ENCODE peak calls at places on chromosomes 11 and 22, in ten cellular contexts. K, L, O, E, F, V, W, B, R and Y are unnamed samples. For H3K4me1 and H3K27me3, the result is how much of the 10 kb centered on the place peaks cover.

GRCh38 chr11:124277809-124278208 is 21.6 kb downstream of the OR8G5 start:
- DNase-seq in R (no peak), F (no peak), W (no peak), L (no peak), E (peak), B (peak), V (no peak), K (no peak), O (no peak), Y (no peak)

GRCh38 chr22:27987557-27987956 is 68.5 kb upstream of the PITPNB start:
- DNase-seq in K (no peak), O (peak), R (no peak), W (peak), V (no peak), L (no peak), E (no peak), F (no peak), B (no peak), Y (no peak)

GRCh38 chr11:104830080-104830479 is 68.2 kb downstream of the CASP12 start:
- DNase-seq in K (no peak), F (no peak), E (no peak), B (peak), L (no peak), W (no peak), V (no peak), O (peak), R (no peak), Y (no peak)

GRCh38 chr11:118715245-118715807 is 35.9 kb upstream of the TREH start:
- DNase-seq in R (no peak), K (peak), F (no peak), B (no peak), W (no peak), L (no peak), E (peak), O (peak), V (no peak), Y (peak)

GRCh38 chr11:65204646-65205601 is 23.2 kb downstream of the CAPN1 start:
- DNase-seq in B (peak), R (no peak), F (no peak), K (no peak), L (no peak), E (peak), W (peak), O (peak), V (no peak), Y (peak)

GRCh38 chr11:43419460-43419859 is 60.7 kb downstream of the TTC17 start:
- DNase-seq in W (no peak), R (no peak), E (peak), B (peak), F (no peak), L (peak), K (peak), V (peak), O (peak), Y (no peak)

GRCh38 chr11:46247090-46247489 is 30.4 kb upstream of the CREB3L1 start:
- DNase-seq in K (no peak), O (peak), F (no peak), E (no peak), B (no peak), R (no peak), L (no peak), V (peak), W (no peak), Y (no peak)

GRCh38 chr11:12921580-12922157 is 87.4 kb upstream of the RASSF10 start:
- DNase-seq in L (no peak), B (no peak), V (no peak), O (no peak), W (no peak), K (no peak), R (no peak), E (no peak), F (no peak), Y (no peak)

GRCh38 chr11:36092314-36093030 is 148.6 kb downstream of the LDLRAD3 start:
- DNase-seq in L (no peak), R (no peak), F (no peak), O (no peak), W (no peak), E (no peak), K (no peak), B (no peak), V (no peak), Y (no peak)

GRCh38 chr22:35409783-35410662 is 10.1 kb downstream of the MCM5 start:
- DNase-seq in R (no peak), O (no peak), K (no peak), F (no peak), W (no peak), E (no peak), V (no peak), L (no peak), B (no peak), Y (no peak)

GRCh38 chr11:116913000-116913399 is 75.6 kb upstream of the APOA1 start:
- DNase-seq in E (no peak), K (no peak), O (peak), L (no peak), W (no peak), V (no peak), B (no peak), F (no peak), R (no peak), Y (no peak)

GRCh38 chr11:131408011-131408640 is 37.7 kb downstream of the NTM start:
- DNase-seq in R (peak), V (no peak), O (peak), W (no peak), L (no peak), B (peak), E (peak), F (no peak), K (no peak), Y (peak)

GRCh38 chr11:111707039-111707690 is 59.0 kb downstream of the PPP2R1B start:
- DNase-seq in V (peak), O (peak), F (no peak), B (peak), E (no peak), W (peak), L (peak), R (peak), K (no peak), Y (peak)

GRCh38 chr11:72223615-72224586 is 666 bp upstream of the INPPL1 start:
- DNase-seq in L (peak), B (peak), O (peak), K (peak), W (peak), R (peak), E (peak), F (no peak), V (no peak), Y (peak)

GRCh38 chr11:134333951-134334350 is 2.2 kb downstream of the GLB1L2 start:
- DNase-seq in R (no peak), F (no peak), L (no peak), B (no peak), O (no peak), V (no peak), E (no peak), K (no peak), W (no peak), Y (no peak)

GRCh38 chr22:48765595-48765994 is 1062.1 kb downstream of the BRD1 start:
- DNase-seq in K (no peak), E (no peak), R (no peak), F (no peak), O (no peak), W (no peak), L (no peak), V (no peak), B (no peak), Y (no peak)

GRCh38 chr11:126949066-126949945 is 51.3 kb downstream of the KIRREL3 start:
- DNase-seq in F (no peak), B (no peak), O (peak), E (no peak), W (no peak), V (no peak), R (no peak), K (no peak), L (no peak), Y (no peak)

DNA sequence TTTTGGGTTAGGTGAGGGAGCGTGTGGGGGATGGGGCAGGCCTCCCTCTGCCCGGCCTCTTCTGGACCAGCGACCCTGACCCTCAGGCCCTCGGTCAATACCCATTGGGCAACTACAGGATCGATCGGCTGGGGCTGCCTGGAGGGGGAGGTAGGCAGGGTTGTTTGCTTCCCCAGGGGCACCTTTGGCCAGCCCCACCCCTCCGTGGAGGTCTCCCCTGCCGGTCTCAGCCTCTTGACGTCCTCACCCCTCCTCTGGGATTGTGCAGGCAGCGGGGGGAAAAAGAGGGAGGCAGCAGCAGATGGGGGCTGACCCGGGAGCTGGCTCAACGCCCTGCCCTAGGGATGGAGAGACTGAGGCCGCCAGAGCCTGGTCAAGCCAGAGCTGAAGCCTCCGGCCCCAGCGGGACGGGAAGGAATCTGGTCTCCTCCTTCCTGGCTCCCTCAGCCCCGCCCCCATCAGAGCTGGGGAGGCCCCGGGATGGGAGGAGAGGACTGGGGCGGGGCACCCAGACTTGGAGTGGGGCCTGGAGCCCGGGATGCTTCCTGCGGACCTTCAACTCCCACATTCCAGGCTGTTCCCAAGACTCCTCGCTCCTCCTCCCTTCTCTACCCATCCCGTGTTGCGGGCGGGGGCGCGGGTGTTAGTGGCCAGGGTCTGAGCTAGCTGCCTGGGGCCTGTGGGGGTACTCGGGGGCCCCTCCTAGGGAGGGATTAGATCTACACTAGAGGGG is 14.4 kb upstream of the CDC42EP1 start:
- DNase-seq in B (no peak), V (peak), E (peak), K (peak), W (peak), L (peak), O (peak), R (peak), F (no peak), Y (peak)
- H3K4me3 ChIP-seq in B (no peak), V (no peak), E (no peak), K (no peak), W (peak), L (peak), O (peak), R (peak), F (peak), Y (peak)

GRCh38 chr11:122656631-122657101 is 1.1 kb downstream of the UBASH3B start:
- DNase-seq in V (peak), F (no peak), W (peak), R (peak), O (peak), L (peak), E (peak), B (no peak), K (peak), Y (peak)

GRCh38 chr11:122656073-122656630 is 630 bp downstream of the UBASH3B start:
- DNase-seq in V (peak), E (peak), O (peak), R (peak), W (peak), K (peak), B (peak), F (no peak), L (peak), Y (peak)

GRCh38 chr11:122661182-122661945 is 5.8 kb downstream of the UBASH3B start:
- DNase-seq in O (peak), K (peak), V (no peak), F (no peak), W (no peak), B (peak), R (no peak), E (no peak), L (no peak), Y (peak)

GRCh38 chr11:122663056-122663740 is 7.7 kb downstream of the UBASH3B start:
- DNase-seq in V (no peak), W (no peak), B (no peak), E (no peak), F (no peak), O (no peak), L (no peak), K (no peak), R (no peak), Y (no peak)

DNA sequence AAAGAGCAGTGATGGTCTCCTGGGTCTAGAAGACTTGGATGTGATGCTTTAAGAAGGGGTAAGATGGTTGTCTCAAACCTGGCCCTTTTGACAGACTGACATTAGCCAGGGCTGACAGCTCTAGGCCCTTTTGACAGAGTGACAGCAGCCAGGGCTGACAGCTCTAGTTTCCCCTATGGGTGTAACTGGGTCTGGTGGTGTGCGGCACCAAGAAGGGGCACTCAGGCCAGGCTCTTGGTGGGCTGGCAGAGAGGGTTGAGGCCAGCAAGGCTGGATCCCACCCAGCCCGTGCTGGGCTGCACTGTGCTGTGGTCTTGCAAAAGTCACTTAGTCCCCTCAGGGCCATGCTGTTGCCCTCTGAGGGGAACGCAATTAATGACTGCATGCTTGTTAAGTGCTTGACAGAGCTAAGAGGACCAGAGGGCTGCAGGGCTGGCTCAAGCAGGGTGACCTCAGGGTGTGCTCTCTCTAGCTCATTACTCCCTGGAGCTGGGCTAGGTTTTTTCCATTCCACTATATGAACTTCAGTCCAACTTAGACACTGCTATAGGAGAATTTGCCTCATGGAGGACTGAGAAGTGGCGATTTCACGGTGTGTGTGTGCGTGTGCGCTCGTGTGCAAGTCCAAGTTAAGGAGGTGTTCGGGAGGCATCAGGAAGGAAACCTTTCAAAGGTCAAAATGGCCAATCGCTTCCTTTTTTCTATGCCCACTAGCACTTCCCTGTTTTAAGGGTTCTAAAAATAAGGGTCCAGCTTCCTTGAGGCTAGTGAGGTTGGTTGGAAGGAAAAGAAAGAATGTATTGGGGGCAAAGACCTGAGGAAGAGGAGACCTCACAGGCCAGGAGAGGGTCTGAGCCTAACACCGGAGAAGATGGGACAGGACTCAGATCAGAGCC is 4.4 kb downstream of the UBASH3B start:
- DNase-seq in O (no peak), B (no peak), K (peak), F (no peak), L (no peak), V (no peak), W (no peak), R (no peak), E (peak), Y (no peak)
- H3K4me1 ChIP-seq in O (under half), B (under half), K (under half), F (under half), L (under half), V (under half), W (under half), R (under half), E (under half), Y (under half)

DNA sequence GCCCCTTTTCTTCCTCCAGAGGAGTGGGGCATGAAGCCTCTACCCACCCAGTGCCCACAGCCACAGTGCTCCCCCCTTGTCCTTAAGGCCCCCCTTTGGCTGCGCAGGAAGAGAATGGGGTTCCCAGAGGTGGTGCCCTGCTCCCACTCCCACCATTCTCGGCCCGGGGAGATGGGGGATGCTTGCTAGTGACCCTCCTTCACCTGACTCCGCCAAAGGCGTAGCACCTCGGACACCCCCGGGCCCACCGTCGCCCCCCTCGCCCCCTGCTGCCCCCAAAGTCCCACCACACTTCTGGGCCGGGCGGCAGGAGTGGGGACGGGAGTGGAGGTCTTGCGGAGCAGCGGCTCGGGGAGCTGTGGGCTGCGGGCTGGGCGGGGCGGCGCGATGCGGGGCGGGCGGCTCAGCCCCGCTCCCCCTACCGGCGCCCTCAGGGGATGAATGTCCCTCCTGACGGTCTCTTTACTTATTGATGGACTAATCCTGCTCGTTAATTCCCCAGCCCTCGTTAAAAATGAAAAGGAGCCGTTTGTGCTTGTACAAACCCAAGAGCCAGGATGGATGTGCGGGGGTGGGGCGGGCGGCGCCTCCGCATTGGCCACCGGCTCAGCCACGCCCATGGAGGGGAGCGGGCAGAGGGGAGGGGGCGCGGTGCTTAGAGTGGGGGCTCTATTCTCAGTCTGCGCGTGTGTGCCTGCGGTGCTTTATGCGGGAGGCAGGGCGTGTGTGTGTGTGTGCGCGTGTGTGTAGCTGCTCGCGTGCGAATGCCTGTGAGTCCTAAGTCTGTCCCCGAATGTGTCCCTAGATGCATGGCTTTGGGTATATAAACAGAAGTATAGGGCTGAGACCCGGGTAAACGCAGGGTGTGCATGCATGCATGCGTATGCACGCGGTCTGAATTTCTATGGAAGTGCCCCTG is 25.6 kb downstream of the SYT7 start:
- DNase-seq in E (peak), V (no peak), O (no peak), L (peak), K (no peak), F (no peak), B (peak), W (no peak), R (no peak), Y (no peak)
- H3K27me3 ChIP-seq in E (under half), V (under half), O (under half), L (under half), K (under half), F (under half), B (under half), W (half or more), R (under half), Y (under half)

DNA sequence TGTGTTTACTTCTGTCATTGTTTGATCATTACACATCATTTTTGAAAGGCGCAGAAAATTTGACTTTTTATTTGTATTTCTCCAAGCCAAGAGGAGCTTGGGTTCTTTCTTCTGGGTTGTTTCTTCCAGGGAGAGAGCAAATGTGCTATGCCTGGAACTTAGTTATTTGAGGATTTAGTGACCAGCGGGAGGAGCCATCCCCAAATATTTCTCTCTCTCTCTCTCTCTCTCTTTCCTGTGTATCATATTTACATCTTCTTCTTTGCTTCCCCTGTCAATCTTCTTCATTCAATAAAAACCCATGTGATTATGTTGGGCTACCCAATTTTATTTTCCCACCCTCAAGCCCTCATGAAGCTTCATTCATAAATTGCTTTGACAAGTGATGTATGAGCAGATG is 534.5 kb downstream of the LRRC4C start:
- DNase-seq in L (no peak), V (no peak), O (no peak), K (no peak), E (no peak), W (no peak), B (no peak), R (no peak), F (no peak), Y (no peak)
- H3K4me3 ChIP-seq in L (no peak), V (no peak), O (no peak), K (no peak), E (no peak), W (no peak), B (no peak), R (no peak), F (no peak), Y (no peak)

GRCh38 chr11:114158886-114159285 is 99.4 kb downstream of the ZBTB16 start:
- DNase-seq in K (no peak), V (peak), O (no peak), W (peak), R (no peak), E (no peak), L (no peak), F (no peak), B (no peak), Y (no peak)

GRCh38 chr11:114155116-114155515 is 95.6 kb downstream of the ZBTB16 start:
- DNase-seq in F (no peak), R (peak), W (peak), K (no peak), B (no peak), O (no peak), V (no peak), E (no peak), L (no peak), Y (no peak)

GRCh38 chr11:114156131-114156581 is 96.6 kb downstream of the ZBTB16 start:
- DNase-seq in E (no peak), L (no peak), V (no peak), O (no peak), R (no peak), K (peak), W (peak), B (no peak), F (no peak), Y (no peak)

GRCh38 chr11:114157476-114158050 is 98.1 kb downstream of the ZBTB16 start:
- DNase-seq in V (no peak), B (no peak), E (no peak), R (no peak), O (no peak), F (no peak), W (peak), L (no peak), K (no peak), Y (no peak)

GRCh38 chr11:114156766-114157165 is 97.3 kb downstream of the ZBTB16 start:
- DNase-seq in O (no peak), K (peak), R (no peak), V (no peak), B (no peak), L (no peak), F (no peak), W (peak), E (no peak), Y (no peak)
- H3K4me1 ChIP-seq in O (under half), K (half or more), R (half or more), V (under half), B (under half), L (under half), F (under half), W (half or more), E (under half), Y (under half)

GRCh38 chr22:19216579-19216978 is 38.0 kb upstream of the SLC25A1 start:
- DNase-seq in F (no peak), O (no peak), V (no peak), R (no peak), B (no peak), E (no peak), W (no peak), K (no peak), L (no peak), Y (no peak)
- H3K27me3 ChIP-seq in F (under half), O (under half), V (under half), R (under half), B (under half), E (under half), W (under half), K (under half), L (under half), Y (under half)

GRCh38 chr11:20024172-20024935 is 135.9 kb downstream of the DBX1 start:
- DNase-seq in O (no peak), R (no peak), F (no peak), E (no peak), V (no peak), B (no peak), W (no peak), K (peak), L (no peak), Y (no peak)
- H3K4me3 ChIP-seq in O (no peak), R (no peak), F (no peak), E (peak), V (no peak), B (no peak), W (no peak), K (no peak), L (no peak), Y (peak)

DNA sequence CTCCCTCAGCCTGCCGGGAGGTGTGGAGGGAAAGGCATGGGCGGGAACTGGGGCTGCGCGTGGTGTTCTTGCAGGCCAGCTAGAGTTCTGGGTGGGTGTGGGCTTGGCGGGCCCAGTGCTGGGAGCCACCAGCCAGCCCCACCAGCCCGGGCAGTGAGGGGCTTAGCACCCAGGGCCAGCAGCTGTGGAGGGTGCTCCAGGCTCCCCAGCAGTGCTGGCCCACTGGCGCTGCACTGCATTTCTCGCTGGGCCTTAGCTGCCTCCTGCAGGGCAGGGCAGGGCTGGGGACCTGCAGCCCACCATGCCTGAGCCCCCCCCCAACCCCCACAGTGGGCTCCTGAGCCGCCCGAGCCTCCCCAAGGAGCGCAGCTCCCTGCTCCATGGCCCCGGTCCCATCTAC is 304.2 kb downstream of the KCNA4 start:
- DNase-seq in O (no peak), F (no peak), R (no peak), V (no peak), B (no peak), K (no peak), L (no peak), E (no peak), W (no peak), Y (no peak)
- H3K4me1 ChIP-seq in O (under half), F (under half), R (under half), V (under half), B (under half), K (under half), L (under half), E (under half), W (under half), Y (under half)